ENCODE peak calls at places on chromosomes 13 and 19, in nine cellular contexts. N is psoas muscle, V is colonic mucosa, M is cardiac muscle cell, B is fibroblast of lung, G is HepG2, Z is GM06990, X is progenitor cell of endocrine pancreas, F is ovary. K is an unnamed sample.

GRCh38 chr19:12703056-12703455 is 6.6 kb upstream of the FBXW9 start:
- DNase-seq in N (no peak), V (no peak), M (peak), B (peak), G (peak), Z (no peak), X (no peak), F (no peak), K (peak)

GRCh38 chr13:108154421-108154858 is 60.9 kb downstream of the LIG4 start:
- DNase-seq in N (no peak), V (peak), M (peak), B (peak), G (peak), Z (no peak), X (peak), F (no peak), K (no peak)

GRCh38 chr19:11204943-11205349 is 7.6 kb upstream of the KANK2 start:
- DNase-seq in N (peak), V (no peak), M (no peak), B (no peak), G (no peak), Z (no peak), X (no peak), F (peak), K (peak)

GRCh38 chr13:112735791-112736190 is 46.0 kb downstream of the ATP11A start:
- DNase-seq in N (no peak), V (no peak), M (no peak), B (no peak), G (no peak), Z (no peak), X (no peak), F (no peak), K (no peak)

GRCh38 chr13:112107289-112107688 is 40.3 kb downstream of the SOX1 start:
- DNase-seq in N (no peak), V (no peak), M (no peak), B (no peak), G (no peak), Z (no peak), X (no peak), F (no peak), K (no peak)

GRCh38 chr13:93769607-93770006 is 543.0 kb downstream of the GPC6 start:
- DNase-seq in N (no peak), V (no peak), M (no peak), B (no peak), G (no peak), Z (no peak), X (no peak), F (no peak), K (no peak)

GRCh38 chr13:32515246-32515645 is 23.3 kb downstream of the N4BP2L2 start:
- DNase-seq in N (no peak), V (no peak), M (no peak), B (no peak), G (no peak), Z (no peak), X (no peak), F (no peak), K (no peak)

GRCh38 chr19:32558607-32559228 is 22.3 kb upstream of the PDCD5 start:
- DNase-seq in N (no peak), V (no peak), M (no peak), B (no peak), G (no peak), Z (no peak), X (no peak), F (no peak), K (no peak)

GRCh38 chr13:23146811-23147245 is 34.0 kb upstream of the SGCG start:
- DNase-seq in N (no peak), V (no peak), M (peak), B (no peak), G (no peak), Z (no peak), X (no peak), F (no peak), K (no peak)

GRCh38 chr19:768424-768823 is 17.5 kb downstream of the MISP start:
- DNase-seq in N (no peak), V (no peak), M (peak), B (peak), G (no peak), Z (no peak), X (no peak), F (peak), K (no peak)

GRCh38 chr13:28136916-28137315 is 1.4 kb upstream of the PAN3 start:
- DNase-seq in N (no peak), V (no peak), M (no peak), B (no peak), G (no peak), Z (peak), X (no peak), F (no peak), K (peak)

GRCh38 chr19:28333909-28334308 is 879.0 kb downstream of the UQCRFS1 start:
- DNase-seq in N (no peak), V (no peak), M (no peak), B (no peak), G (no peak), Z (no peak), X (no peak), F (no peak), K (no peak)

GRCh38 chr19:41427647-41428480 is 690 bp upstream of the B3GNT8 start:
- DNase-seq in N (no peak), V (peak), M (peak), B (no peak), G (no peak), Z (peak), X (no peak), F (peak), K (no peak)

GRCh38 chr19:55482967-55483671 is 1.9 kb upstream of the NAT14 start:
- DNase-seq in N (peak), V (no peak), M (no peak), B (no peak), G (no peak), Z (no peak), X (no peak), F (peak), K (no peak)

GRCh38 chr19:50646074-50646807 is 3.0 kb upstream of the C19orf81 start:
- DNase-seq in N (no peak), V (no peak), M (peak), B (peak), G (no peak), Z (no peak), X (no peak), F (no peak), K (no peak)

GRCh38 chr13:94186470-94186869 is 293.0 kb downstream of the DCT start:
- DNase-seq in N (no peak), V (no peak), M (no peak), B (no peak), G (no peak), Z (no peak), X (no peak), F (no peak), K (no peak)

GRCh38 chr13:44365008-44365407 is 8.6 kb upstream of the SERP2 start:
- DNase-seq in N (no peak), V (no peak), M (peak), B (peak), G (no peak), Z (no peak), X (no peak), F (no peak), K (no peak)

GRCh38 chr13:48333976-48334375 is 30.4 kb downstream of the RB1 start:
- DNase-seq in N (no peak), V (no peak), M (peak), B (peak), G (no peak), Z (no peak), X (no peak), F (no peak), K (no peak)

GRCh38 chr19:50252111-50252886 is 48.9 kb downstream of the MYH14 start:
- DNase-seq in N (no peak), V (peak), M (peak), B (peak), G (no peak), Z (peak), X (no peak), F (no peak), K (no peak)

GRCh38 chr19:46469541-46470185 is 1.7 kb downstream of the PNMA8A start:
- DNase-seq in N (no peak), V (no peak), M (no peak), B (no peak), G (no peak), Z (no peak), X (no peak), F (peak), K (no peak)

GRCh38 chr13:84446972-84447700 is 564.9 kb upstream of the SLITRK1 start:
- DNase-seq in N (peak), V (no peak), M (peak), B (peak), G (no peak), Z (no peak), X (no peak), F (no peak), K (no peak)

GRCh38 chr13:60230593-60230992 is 66.9 kb upstream of the DIAPH3 start:
- DNase-seq in N (no peak), V (no peak), M (peak), B (peak), G (no peak), Z (no peak), X (no peak), F (no peak), K (no peak)

GRCh38 chr13:91719033-91719432 is 320.6 kb downstream of the GPC5 start:
- DNase-seq in N (no peak), V (no peak), M (peak), B (peak), G (no peak), Z (no peak), X (no peak), F (no peak), K (no peak)

GRCh38 chr19:41225238-41226052 is 6.4 kb downstream of the AXL start:
- DNase-seq in N (peak), V (peak), M (peak), B (peak), G (peak), Z (no peak), X (no peak), F (no peak), K (no peak)

GRCh38 chr13:33976965-33977364 is 159.0 kb downstream of the RFC3 start:
- DNase-seq in N (no peak), V (no peak), M (no peak), B (no peak), G (peak), Z (no peak), X (no peak), F (no peak), K (no peak)

GRCh38 chr13:21018220-21018619 is 43.2 kb downstream of the LATS2 start:
- DNase-seq in N (no peak), V (no peak), M (no peak), B (no peak), G (no peak), Z (no peak), X (no peak), F (no peak), K (no peak)

GRCh38 chr13:33316890-33317289 is 31.3 kb upstream of the STARD13 start:
- DNase-seq in N (no peak), V (no peak), M (no peak), B (no peak), G (no peak), Z (no peak), X (no peak), F (no peak), K (no peak)

GRCh38 chr19:48751835-48752510 is 468 bp downstream of the FUT1 start:
- DNase-seq in N (no peak), V (no peak), M (no peak), B (no peak), G (no peak), Z (no peak), X (no peak), F (no peak), K (no peak)

GRCh38 chr13:46622918-46623256 is 69.9 kb downstream of the LRCH1 start:
- DNase-seq in N (no peak), V (peak), M (peak), B (peak), G (no peak), Z (no peak), X (no peak), F (peak), K (no peak)

GRCh38 chr13:112574476-112575294 is 13.3 kb downstream of the TUBGCP3 start:
- DNase-seq in N (no peak), V (no peak), M (no peak), B (no peak), G (no peak), Z (no peak), X (no peak), F (no peak), K (no peak)

GRCh38 chr19:16208847-16209246 is 11.1 kb downstream of the AP1M1 start:
- DNase-seq in N (no peak), V (no peak), M (no peak), B (no peak), G (no peak), Z (no peak), X (no peak), F (no peak), K (no peak)

GRCh38 chr19:16209266-16209665 is 11.6 kb downstream of the AP1M1 start:
- DNase-seq in N (no peak), V (no peak), M (no peak), B (no peak), G (no peak), Z (no peak), X (no peak), F (no peak), K (no peak)

GRCh38 chr19:16207490-16208025 is 9.8 kb downstream of the AP1M1 start:
- DNase-seq in N (no peak), V (no peak), M (no peak), B (no peak), G (no peak), Z (no peak), X (no peak), F (no peak), K (no peak)

GRCh38 chr19:16208064-16208759 is 10.5 kb downstream of the AP1M1 start:
- DNase-seq in N (no peak), V (no peak), M (no peak), B (no peak), G (no peak), Z (no peak), X (no peak), F (no peak), K (no peak)

GRCh38 chr19:16210168-16210567 is 12.5 kb downstream of the AP1M1 start:
- DNase-seq in N (no peak), V (no peak), M (no peak), B (no peak), G (no peak), Z (no peak), X (no peak), F (no peak), K (no peak)
- TF ChIP-seq CTCF in N (no peak), V (no peak), M (no peak), B (no peak), G (no peak), Z (no peak), X (no peak), F (no peak), K (no peak)

GRCh38 chr19:3547767-3548282 is 8.9 kb downstream of the TEKTIP1 start:
- DNase-seq in N (no peak), V (no peak), M (no peak), B (no peak), G (no peak), Z (peak), X (no peak), F (no peak), K (no peak)
- TF ChIP-seq CTCF in N (no peak), V (no peak), M (no peak), B (no peak), G (no peak), Z (no peak), X (no peak), F (no peak), K (no peak)

DNA sequence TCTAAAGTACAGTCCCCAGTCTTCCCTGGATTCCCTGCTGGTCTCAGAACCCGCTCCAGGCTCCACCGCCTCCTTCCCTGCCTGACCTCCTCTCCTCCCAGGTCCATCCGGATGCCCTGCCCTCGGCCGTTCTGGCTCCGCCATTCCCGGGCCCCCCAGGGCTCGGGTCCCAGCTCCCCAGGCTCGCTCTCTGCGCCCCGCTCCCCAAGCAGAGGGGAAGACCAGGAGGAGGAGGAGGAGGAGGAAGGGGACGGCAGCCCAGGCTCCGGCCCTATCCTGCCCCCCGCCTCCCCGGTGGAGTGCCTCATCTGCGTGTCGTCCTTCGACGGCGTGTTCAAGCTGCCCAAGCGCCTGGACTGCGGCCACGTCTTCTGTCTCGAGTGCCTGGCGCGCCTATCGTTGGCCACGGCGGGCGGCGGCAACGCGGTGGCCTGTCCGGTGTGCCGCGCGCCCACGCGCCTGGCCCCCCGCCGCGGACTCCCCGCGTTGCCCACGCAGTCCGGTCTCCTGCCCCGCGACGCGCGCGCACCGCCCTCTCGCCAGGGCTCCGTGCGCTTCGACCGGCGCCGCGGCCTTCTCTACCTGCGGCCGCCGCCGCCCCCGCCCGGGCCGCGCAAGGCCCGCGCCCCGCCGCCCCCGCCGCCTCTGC is 647 bp downstream of the RNF225 start:
- DNase-seq in N (no peak), V (no peak), M (peak), B (no peak), G (no peak), Z (no peak), X (no peak), F (no peak), K (no peak)
- TF ChIP-seq CTCF in N (no peak), V (no peak), M (no peak), B (no peak), G (no peak), Z (no peak), X (no peak), F (no peak), K (no peak)

DNA sequence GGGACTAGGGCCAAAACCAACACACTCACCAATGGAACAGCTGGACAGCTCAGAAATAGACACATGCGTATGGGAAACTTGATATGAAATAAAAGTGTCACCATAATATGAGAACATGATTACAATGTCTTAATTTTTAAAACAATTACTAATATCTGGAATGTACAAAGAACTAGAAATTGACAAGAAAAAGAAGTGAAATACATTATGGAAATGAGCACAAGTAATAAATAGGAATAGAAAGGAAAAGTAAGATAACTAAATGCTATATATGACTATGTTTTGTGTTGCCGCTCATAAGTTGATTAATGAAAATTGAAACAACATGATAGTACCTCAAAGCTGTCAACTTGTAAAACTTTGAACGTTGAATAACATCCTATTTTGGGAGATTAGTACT is 801.1 kb downstream of the SLITRK5 start:
- DNase-seq in N (no peak), V (no peak), M (no peak), B (no peak), G (no peak), Z (no peak), X (no peak), F (no peak), K (peak)
- TF ChIP-seq CTCF in N (no peak), V (no peak), M (no peak), B (no peak), G (no peak), Z (no peak), X (no peak), F (no peak), K (no peak)

DNA sequence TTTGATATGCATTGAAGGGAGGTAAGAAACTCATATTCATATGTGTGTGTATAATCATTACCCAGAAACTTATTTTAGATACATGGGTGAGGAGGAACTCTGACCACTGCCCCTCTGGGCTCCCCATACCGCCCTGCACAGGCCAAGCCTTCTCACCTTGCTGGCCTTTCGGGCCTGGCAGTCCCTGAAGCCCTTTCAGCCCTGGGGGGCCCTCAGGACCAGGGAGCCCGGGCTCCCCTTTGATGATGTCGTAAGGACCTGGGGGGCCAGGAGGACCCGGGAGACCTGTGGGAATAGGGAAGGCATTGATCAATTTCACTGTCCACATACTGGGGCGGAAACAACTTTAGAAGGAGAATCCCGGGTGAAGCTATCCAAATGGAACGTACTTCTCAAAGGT is 142.3 kb downstream of the COL4A1 start:
- DNase-seq in N (no peak), V (no peak), M (no peak), B (no peak), G (no peak), Z (no peak), X (no peak), F (no peak), K (no peak)
- TF ChIP-seq CTCF in N (no peak), V (no peak), M (no peak), B (no peak), G (no peak), Z (no peak), X (no peak), F (no peak), K (no peak)

DNA sequence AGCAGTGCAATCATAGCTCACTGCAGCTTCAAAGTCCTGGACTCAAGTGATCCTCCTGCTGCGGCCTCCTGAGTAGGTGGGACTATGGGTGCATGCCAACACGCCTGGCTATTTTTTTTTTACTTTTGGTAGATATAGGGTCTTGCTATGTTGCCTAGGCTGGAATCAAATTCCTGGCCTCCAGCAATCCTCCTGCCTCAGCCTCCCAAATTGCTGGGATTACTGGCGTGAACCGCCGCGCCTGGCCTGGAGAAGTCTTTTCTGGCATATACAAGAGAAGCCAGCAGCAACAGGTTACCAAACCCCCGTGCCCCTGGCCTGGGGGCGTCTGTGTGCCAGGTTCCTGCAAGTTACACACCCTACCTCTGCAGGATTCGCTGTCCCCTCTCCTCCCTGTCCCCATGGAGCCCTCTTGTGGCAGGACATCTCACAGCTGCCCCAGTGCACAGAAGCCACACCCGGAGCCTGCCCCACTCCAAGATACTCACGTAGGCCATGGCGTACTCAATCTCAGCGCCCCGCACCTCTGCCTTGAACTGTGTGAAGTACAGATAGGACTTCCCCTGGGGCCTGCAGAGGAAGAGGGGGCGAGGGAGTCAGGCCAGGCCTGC is 9.9 kb downstream of the MYDGF start:
- DNase-seq in N (no peak), V (peak), M (no peak), B (no peak), G (peak), Z (no peak), X (no peak), F (no peak), K (no peak)
- TF ChIP-seq CTCF in N (peak), V (no peak), M (peak), B (peak), G (peak), Z (peak), X (peak), F (no peak), K (peak)

GRCh38 chr13:97030705-97031452 is 36.6 kb upstream of the OXGR1 start:
- DNase-seq in N (no peak), V (no peak), M (peak), B (peak), G (peak), Z (no peak), X (no peak), F (no peak), K (peak)
- TF ChIP-seq CTCF in N (no peak), V (no peak), M (peak), B (peak), G (peak), Z (peak), X (peak), F (no peak), K (no peak)

GRCh38 chr19:37172368-37173366 is at the start of gene ZNF585A:
- DNase-seq in N (peak), V (peak), M (peak), B (peak), G (peak), Z (peak), X (peak), F (peak), K (peak)
- TF ChIP-seq CTCF in N (peak), V (no peak), M (peak), B (peak), G (peak), Z (no peak), X (peak), F (no peak), K (peak)

GRCh38 chr13:59176775-59177174 is 987.0 kb downstream of the DIAPH3 start:
- DNase-seq in N (no peak), V (no peak), M (no peak), B (no peak), G (peak), Z (no peak), X (no peak), F (no peak), K (peak)
- TF ChIP-seq CTCF in N (no peak), V (no peak), M (no peak), B (no peak), G (peak), Z (peak), X (no peak), F (no peak), K (peak)